ENCODE peak calls at places on chromosomes 1 and 21, in eight cellular contexts. Z, F, B, P, R, G, X and V are unnamed samples.

GRCh38 chr1:39272027-39272790 is 67.7 kb downstream of the MACF1 start:
- DNase-seq in X (peak; percentile 30), P (no peak), B (peak; percentile 74), R (no peak), G (no peak), F (no peak), Z (no peak), V (no peak)

GRCh38 chr1:15848143-15848928 is 829 bp downstream of the SPEN start:
- DNase-seq in R (peak; percentile 63), P (no peak), X (no peak), G (peak; percentile 78), B (no peak), F (peak; percentile 53), Z (no peak), V (peak; percentile 25)

GRCh38 chr1:151540982-151541377 is 871 bp downstream of the TUFT1 start:
- DNase-seq in Z (peak; percentile 22), G (no peak), R (peak; percentile 63), P (peak; percentile 37), F (no peak), B (no peak), X (no peak), V (peak; percentile 18)

GRCh38 chr1:229227298-229227919 is 43.5 kb upstream of the RAB4A start:
- DNase-seq in B (peak; percentile 75), Z (peak; percentile 69), P (peak; percentile 83), X (peak; percentile 63), R (peak; percentile 88), F (peak; percentile 78), G (peak; percentile 79), V (peak; percentile 62)

GRCh38 chr1:235073968-235074334 is 54.7 kb downstream of the TOMM20 start:
- DNase-seq in R (no peak), F (no peak), B (no peak), G (no peak), P (no peak), X (no peak), Z (peak; percentile 89), V (no peak)

GRCh38 chr1:192159769-192160168 is 1.5 kb downstream of the RGS18 start:
- DNase-seq in F (no peak), P (no peak), G (no peak), B (no peak), Z (no peak), R (no peak), X (no peak), V (no peak)

GRCh38 chr1:2256430-2257244 is 28.5 kb downstream of the SKI start:
- DNase-seq in G (no peak), B (no peak), P (no peak), Z (no peak), R (no peak), X (no peak), F (no peak), V (no peak)

GRCh38 chr1:60564856-60565445 is 491.4 kb upstream of the C1orf87 start:
- DNase-seq in X (no peak), P (no peak), G (no peak), B (peak; percentile 27), R (no peak), F (no peak), Z (no peak), V (no peak)

GRCh38 chr1:205477759-205478247 is 22.0 kb upstream of the BLACAT1 start:
- DNase-seq in X (no peak), P (peak; percentile 99), B (peak; percentile 18), R (no peak), Z (peak; percentile 92), G (peak; percentile 69), F (peak; percentile 49), V (peak; percentile 97)

GRCh38 chr21:30251781-30252180 is 31.0 kb downstream of the KRTAP24-1 start:
- DNase-seq in B (no peak), R (no peak), F (no peak), P (peak; percentile 15), G (peak; percentile 16), Z (no peak), X (no peak), V (peak; percentile 81)

GRCh38 chr1:2266301-2266967 is 38.3 kb downstream of the SKI start:
- DNase-seq in P (no peak), Z (no peak), R (no peak), F (no peak), X (no peak), B (no peak), G (peak; percentile 57), V (no peak)

GRCh38 chr1:93344484-93344883 is 1.2 kb upstream of the DR1 start:
- DNase-seq in X (peak; percentile 32), G (no peak), R (no peak), Z (no peak), F (no peak), B (no peak), P (no peak), V (no peak)

GRCh38 chr1:43844114-43844513 is 89.5 kb upstream of the ARTN start:
- DNase-seq in X (no peak), R (no peak), Z (no peak), B (peak; percentile 15), G (no peak), F (no peak), P (peak; percentile 28), V (no peak)

GRCh38 chr1:173039621-173040020 is 11.1 kb downstream of the TNFSF18 start:
- DNase-seq in B (no peak), X (no peak), F (no peak), P (no peak), R (no peak), Z (no peak), G (no peak), V (no peak)

GRCh38 chr1:209733409-209734192 is 22.3 kb upstream of the TRAF3IP3 start:
- DNase-seq in R (no peak), F (no peak), P (no peak), B (no peak), G (peak; percentile 78), Z (no peak), X (no peak), V (peak; percentile 75)

GRCh38 chr1:201756411-201756810 is 72.5 kb upstream of the IPO9 start:
- DNase-seq in P (peak; percentile 56), F (peak; percentile 31), B (peak; percentile 65), Z (no peak), X (no peak), G (peak; percentile 81), R (no peak), V (no peak)

GRCh38 chr1:164803366-164803765 is 244.4 kb downstream of the PBX1 start:
- DNase-seq in R (no peak), G (no peak), X (no peak), F (no peak), B (peak; percentile 48), Z (no peak), P (no peak), V (no peak)

DNA sequence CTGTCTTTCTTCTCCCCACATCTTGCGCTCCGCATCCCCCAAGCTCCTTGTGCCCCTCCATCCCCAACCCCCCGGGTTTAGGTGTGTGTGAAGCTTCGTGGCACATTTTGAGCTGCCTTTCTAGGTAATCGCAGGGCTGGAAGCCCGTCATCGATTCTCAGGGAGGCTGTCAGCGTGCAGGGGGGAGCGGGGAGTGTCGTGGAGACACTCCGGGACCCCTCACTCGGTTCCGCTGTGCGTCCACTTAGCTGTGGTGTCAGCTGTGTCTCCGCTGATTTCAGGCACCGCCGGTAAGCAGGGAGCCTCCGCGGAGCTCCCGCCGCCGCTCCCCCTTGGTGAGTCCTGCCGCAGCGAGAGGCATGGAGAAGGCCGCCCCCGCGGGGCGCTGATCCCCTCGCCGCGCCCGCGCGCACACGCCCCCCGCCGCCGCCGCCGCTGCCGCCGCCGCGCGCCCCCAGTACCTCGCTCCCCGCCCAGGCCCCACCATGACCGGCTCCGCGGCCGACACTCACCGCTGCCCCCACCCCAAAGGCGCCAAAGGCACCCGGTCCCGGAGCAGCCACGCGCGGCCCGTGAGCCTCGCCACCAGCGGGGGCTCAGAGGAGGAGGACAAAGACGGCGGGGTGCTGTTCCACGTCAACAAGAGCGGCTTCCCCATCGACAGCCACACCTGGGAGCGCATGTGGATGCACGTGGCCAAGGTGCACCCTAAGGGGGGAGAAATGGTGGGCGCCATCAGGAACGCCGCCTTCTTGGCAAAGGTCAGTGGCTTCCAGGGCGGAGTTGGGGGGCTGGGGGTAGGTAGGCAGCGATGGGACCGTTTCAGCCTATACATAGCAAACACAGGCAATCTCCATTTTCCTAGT is 950 bp downstream of the VASH2 start:
- DNase-seq in G (peak; percentile 36), P (no peak), F (no peak), R (peak; percentile 52), X (no peak), B (no peak), Z (no peak), V (no peak)
- TF ChIP-seq EZH2 in G (peak; percentile 66), P (no peak), F (no peak), R (no peak), X (no peak), B (peak; percentile 74), Z (no peak), V (peak; percentile 82)

GRCh38 chr1:154500533-154500932 is 1.5 kb upstream of the TDRD10 start:
- DNase-seq in Z (no peak), R (no peak), P (no peak), G (no peak), B (no peak), X (no peak), F (no peak), V (no peak)

GRCh38 chr1:154501423-154502065 is 475 bp upstream of the TDRD10 start:
- DNase-seq in Z (no peak), X (no peak), R (peak; percentile 58), G (peak; percentile 44), P (no peak), F (no peak), B (no peak), V (no peak)

GRCh38 chr1:154503898-154504297 is 1.7 kb upstream of the SHE start:
- DNase-seq in R (no peak), F (no peak), Z (no peak), X (no peak), B (no peak), P (no peak), G (no peak), V (no peak)

GRCh38 chr1:154502066-154502741 is at the start of the genes SHE and TDRD10:
- DNase-seq in X (no peak), R (peak; percentile 62), P (no peak), B (no peak), F (no peak), G (peak; percentile 42), Z (no peak), V (no peak)

DNA sequence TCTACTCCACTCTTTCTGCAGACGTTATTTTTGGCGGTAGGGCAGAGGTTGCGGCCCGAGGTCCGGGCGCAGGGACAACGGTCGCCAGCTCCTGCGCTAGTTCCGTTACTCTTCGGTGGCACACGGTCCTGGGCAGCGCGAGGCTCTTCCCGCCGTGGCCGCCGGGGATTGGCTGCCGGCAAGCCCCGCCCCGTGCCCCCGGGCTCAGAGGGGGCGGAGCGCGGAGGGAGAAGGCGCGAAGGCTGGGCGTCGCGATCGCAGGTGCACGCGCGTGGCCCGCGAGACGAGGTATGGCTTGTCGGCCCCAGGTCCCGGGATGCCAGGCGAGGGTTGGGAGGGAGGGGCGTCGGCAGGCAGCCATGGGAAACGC is 515 bp upstream of the SHE start:
- DNase-seq in F (no peak), R (peak; percentile 15), G (no peak), X (no peak), P (no peak), Z (no peak), B (no peak), V (no peak)
- TF ChIP-seq EZH2 in F (no peak), R (no peak), G (no peak), X (no peak), P (no peak), Z (no peak), B (no peak), V (no peak)

GRCh38 chr1:54364613-54365012 is 41.6 kb downstream of the SSBP3 start:
- DNase-seq in G (no peak), B (no peak), P (no peak), F (no peak), Z (no peak), X (no peak), R (no peak), V (no peak)
- TF ChIP-seq EZH2 in G (no peak), B (no peak), P (no peak), F (no peak), Z (no peak), X (no peak), R (no peak), V (no peak)

GRCh38 chr1:22674410-22674749 is 21.3 kb downstream of the C1QB start:
- DNase-seq in Z (no peak), F (no peak), P (no peak), R (no peak), B (no peak), G (no peak), X (no peak), V (no peak)
- TF ChIP-seq EZH2 in Z (no peak), F (no peak), P (no peak), R (no peak), B (no peak), G (no peak), X (no peak), V (no peak)